ENCODE peak calls at places on chromosomes 2 and 18, in four cellular contexts. One of them, this sample, is unnamed.

GRCh38 chr2:25372405-25373268 is 30.9 kb upstream of the DNMT3A start:
- DNase-seq in endodermal cell: peak; percentile 48
- DNase-seq in gastrocnemius medialis: no peak
- DNase-seq in left lung: no peak
- DNase-seq in this sample: no peak

GRCh38 chr2:228763600-228763999 is 507.5 kb downstream of the PID1 start:
- DNase-seq in gastrocnemius medialis: no peak
- DNase-seq in left lung: no peak
- DNase-seq in endodermal cell: peak; percentile 59
- DNase-seq in this sample: no peak

GRCh38 chr2:233400961-233401360 is 46.7 kb downstream of the DGKD start:
- DNase-seq in endodermal cell: no peak
- DNase-seq in left lung: no peak
- DNase-seq in gastrocnemius medialis: no peak
- DNase-seq in this sample: no peak

GRCh38 chr2:196555726-196556125 is 83.8 kb upstream of the CCDC150 start:
- DNase-seq in endodermal cell: no peak
- DNase-seq in gastrocnemius medialis: no peak
- DNase-seq in left lung: no peak
- DNase-seq in this sample: no peak

GRCh38 chr2:166148811-166149400 is 21.1 kb upstream of the SCN1A start:
- DNase-seq in left lung: no peak
- DNase-seq in endodermal cell: no peak
- DNase-seq in gastrocnemius medialis: no peak
- DNase-seq in this sample: no peak

GRCh38 chr2:8491296-8492048 is 190.4 kb upstream of the ID2 start:
- DNase-seq in gastrocnemius medialis: no peak
- DNase-seq in left lung: no peak
- DNase-seq in endodermal cell: no peak
- DNase-seq in this sample: no peak

GRCh38 chr18:44238911-44239310 is 441.8 kb upstream of the SETBP1 start:
- DNase-seq in endodermal cell: no peak
- DNase-seq in left lung: no peak
- DNase-seq in gastrocnemius medialis: no peak
- DNase-seq in this sample: no peak

GRCh38 chr2:222869252-222869560 is 8.4 kb downstream of the ACSL3 start:
- DNase-seq in left lung: no peak
- DNase-seq in gastrocnemius medialis: no peak
- DNase-seq in endodermal cell: no peak
- DNase-seq in this sample: no peak

GRCh38 chr2:162072976-162073775 is 839 bp downstream of the DPP4 start:
- DNase-seq in gastrocnemius medialis: no peak
- DNase-seq in endodermal cell: peak; percentile 77
- DNase-seq in left lung: no peak
- DNase-seq in this sample: peak; percentile 13

GRCh38 chr2:171602352-171602751 is 80.1 kb downstream of the CYBRD1 start:
- DNase-seq in gastrocnemius medialis: no peak
- DNase-seq in left lung: no peak
- DNase-seq in endodermal cell: peak; percentile 45
- DNase-seq in this sample: no peak

GRCh38 chr18:63237486-63237885 is 82.1 kb downstream of the BCL2 start:
- DNase-seq in gastrocnemius medialis: no peak
- DNase-seq in endodermal cell: no peak
- DNase-seq in left lung: no peak
- DNase-seq in this sample: no peak

GRCh38 chr18:6605115-6605869 is 124.2 kb upstream of the ARHGAP28 start:
- DNase-seq in gastrocnemius medialis: peak; percentile 19
- DNase-seq in left lung: no peak
- DNase-seq in endodermal cell: no peak
- DNase-seq in this sample: no peak

GRCh38 chr2:38215993-38216392 is 140.0 kb upstream of the CYP1B1 start:
- DNase-seq in endodermal cell: no peak
- DNase-seq in gastrocnemius medialis: no peak
- DNase-seq in left lung: no peak
- DNase-seq in this sample: no peak

GRCh38 chr2:152445791-152446201 is 110.8 kb downstream of the FMNL2 start:
- DNase-seq in left lung: no peak
- DNase-seq in endodermal cell: no peak
- DNase-seq in gastrocnemius medialis: no peak
- DNase-seq in this sample: no peak

GRCh38 chr18:79583426-79583825 is 96.2 kb upstream of the CTDP1 start:
- DNase-seq in gastrocnemius medialis: no peak
- DNase-seq in endodermal cell: peak; percentile 37
- DNase-seq in left lung: peak; percentile 44
- DNase-seq in this sample: no peak

GRCh38 chr2:96815326-96816126 is 542 bp upstream of the CNNM3 start:
- DNase-seq in left lung: no peak
- DNase-seq in gastrocnemius medialis: no peak
- DNase-seq in endodermal cell: peak; percentile 63
- DNase-seq in this sample: peak; percentile 12

GRCh38 chr2:119947535-119947934 is 65.3 kb upstream of the EPB41L5 start:
- DNase-seq in endodermal cell: no peak
- DNase-seq in left lung: no peak
- DNase-seq in gastrocnemius medialis: no peak
- DNase-seq in this sample: no peak

DNA sequence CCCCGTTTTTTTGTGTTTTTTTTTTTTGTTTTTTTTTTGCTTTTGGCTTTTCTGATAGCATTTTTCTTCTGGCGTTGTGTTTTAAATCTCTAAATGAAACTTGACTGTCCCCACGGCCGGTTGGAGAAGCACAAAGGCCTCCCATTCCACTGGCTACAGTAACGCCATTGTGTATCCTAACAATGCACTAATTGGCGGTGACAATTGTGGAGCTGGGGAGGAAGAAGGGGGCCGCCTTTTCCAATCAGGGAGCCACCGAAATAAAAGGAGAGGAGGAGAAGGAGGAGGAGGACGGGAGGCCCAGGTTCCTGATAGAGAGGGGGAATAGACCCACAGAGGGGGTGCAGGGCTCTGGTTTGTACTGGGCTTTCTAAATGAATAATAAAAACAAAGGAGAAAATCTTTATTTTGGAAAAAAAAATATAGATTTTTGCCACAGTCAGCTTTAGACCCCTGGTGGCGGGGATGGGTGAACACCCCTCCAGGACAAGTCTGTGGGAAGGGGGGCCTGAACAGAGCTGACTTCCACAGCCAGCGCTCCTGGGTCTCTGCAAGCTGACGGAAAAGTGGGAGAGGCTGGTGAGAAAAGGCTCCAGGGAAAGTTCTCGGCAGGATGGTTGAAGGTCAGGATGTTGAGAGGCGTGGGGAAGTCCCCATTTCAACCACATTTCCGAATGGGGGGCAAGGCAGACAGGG is 43.7 kb upstream of the FZD5 start:
- DNase-seq in gastrocnemius medialis: no peak
- DNase-seq in left lung: no peak
- DNase-seq in endodermal cell: peak; percentile 79
- DNase-seq in this sample: no peak
- TF ChIP-seq CTCF in gastrocnemius medialis: no peak
- TF ChIP-seq CTCF in left lung: no peak
- TF ChIP-seq CTCF in endodermal cell: peak; percentile 62
- TF ChIP-seq CTCF in this sample: no peak

GRCh38 chr2:11482473-11483031 is 16.6 kb upstream of the E2F6 start:
- DNase-seq in gastrocnemius medialis: no peak
- DNase-seq in left lung: peak; percentile 62
- DNase-seq in endodermal cell: peak; percentile 94
- DNase-seq in this sample: no peak
- TF ChIP-seq CTCF in gastrocnemius medialis: no peak
- TF ChIP-seq CTCF in left lung: no peak
- TF ChIP-seq CTCF in endodermal cell: peak; percentile 58
- TF ChIP-seq CTCF in this sample: no peak

GRCh38 chr2:151261977-151262291 is 271 bp upstream of the RBM43 start:
- DNase-seq in gastrocnemius medialis: no peak
- DNase-seq in left lung: no peak
- DNase-seq in endodermal cell: no peak
- DNase-seq in this sample: no peak

GRCh38 chr2:151264157-151264835 is 2.6 kb upstream of the RBM43 start:
- DNase-seq in gastrocnemius medialis: no peak
- DNase-seq in left lung: no peak
- DNase-seq in endodermal cell: no peak
- DNase-seq in this sample: no peak

GRCh38 chr2:151260492-151261239 is 997 bp downstream of the RBM43 start:
- DNase-seq in gastrocnemius medialis: no peak
- DNase-seq in left lung: no peak
- DNase-seq in endodermal cell: no peak
- DNase-seq in this sample: no peak

GRCh38 chr2:151262629-151263028 is 966 bp upstream of the RBM43 start:
- DNase-seq in gastrocnemius medialis: no peak
- DNase-seq in left lung: peak; percentile 55
- DNase-seq in endodermal cell: peak; percentile 49
- DNase-seq in this sample: no peak

GRCh38 chr2:151261240-151261976 is at the start of gene RBM43:
- DNase-seq in endodermal cell: peak; percentile 89
- DNase-seq in gastrocnemius medialis: peak; percentile 77
- DNase-seq in left lung: peak; percentile 94
- DNase-seq in this sample: peak; percentile 79
- TF ChIP-seq CTCF in endodermal cell: no peak
- TF ChIP-seq CTCF in gastrocnemius medialis: no peak
- TF ChIP-seq CTCF in left lung: no peak
- TF ChIP-seq CTCF in this sample: no peak

DNA sequence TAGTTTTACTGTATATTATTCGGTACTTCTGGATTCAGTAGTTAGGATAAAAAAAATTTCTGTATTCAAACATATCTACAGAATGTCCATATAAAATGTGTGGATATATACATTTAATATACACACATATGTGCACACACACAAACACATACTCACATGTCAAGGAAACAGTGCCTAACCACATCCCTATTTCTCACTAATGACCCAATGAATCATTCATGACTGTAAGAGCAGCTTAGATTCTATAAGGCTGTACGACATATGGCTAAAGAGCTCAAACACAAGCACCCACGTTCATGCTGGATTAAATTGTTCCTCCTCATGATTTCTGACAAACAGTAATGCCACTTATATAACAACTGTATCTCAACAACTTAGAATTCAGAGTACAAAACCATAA is 457.3 kb downstream of the ADCYAP1 start:
- DNase-seq in left lung: no peak
- DNase-seq in endodermal cell: no peak
- DNase-seq in gastrocnemius medialis: no peak
- DNase-seq in this sample: no peak
- TF ChIP-seq CTCF in left lung: no peak
- TF ChIP-seq CTCF in endodermal cell: no peak
- TF ChIP-seq CTCF in gastrocnemius medialis: no peak
- TF ChIP-seq CTCF in this sample: no peak

DNA sequence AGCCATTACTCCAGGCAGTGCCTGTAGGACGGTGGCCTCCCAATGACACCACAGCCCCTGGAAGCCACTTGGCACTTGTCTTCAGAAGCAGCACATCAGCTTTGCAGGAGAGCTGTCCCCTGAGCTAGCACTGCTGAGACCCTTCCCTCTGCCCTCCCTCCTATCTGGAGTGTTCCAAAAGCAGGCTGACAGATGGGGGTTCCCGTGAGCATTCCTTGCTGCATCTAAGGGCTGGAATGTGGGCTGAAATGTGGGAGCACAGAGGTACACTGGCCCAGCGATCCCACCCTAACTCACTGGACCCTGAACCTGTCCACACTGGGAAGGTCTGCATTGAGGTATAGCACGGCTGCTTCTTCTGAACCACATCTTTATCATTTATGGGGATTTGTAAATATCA is 230.1 kb downstream of the ANAPC1 start:
- DNase-seq in gastrocnemius medialis: no peak
- DNase-seq in endodermal cell: no peak
- DNase-seq in left lung: no peak
- DNase-seq in this sample: no peak
- TF ChIP-seq CTCF in gastrocnemius medialis: no peak
- TF ChIP-seq CTCF in endodermal cell: no peak
- TF ChIP-seq CTCF in left lung: no peak
- TF ChIP-seq CTCF in this sample: no peak

DNA sequence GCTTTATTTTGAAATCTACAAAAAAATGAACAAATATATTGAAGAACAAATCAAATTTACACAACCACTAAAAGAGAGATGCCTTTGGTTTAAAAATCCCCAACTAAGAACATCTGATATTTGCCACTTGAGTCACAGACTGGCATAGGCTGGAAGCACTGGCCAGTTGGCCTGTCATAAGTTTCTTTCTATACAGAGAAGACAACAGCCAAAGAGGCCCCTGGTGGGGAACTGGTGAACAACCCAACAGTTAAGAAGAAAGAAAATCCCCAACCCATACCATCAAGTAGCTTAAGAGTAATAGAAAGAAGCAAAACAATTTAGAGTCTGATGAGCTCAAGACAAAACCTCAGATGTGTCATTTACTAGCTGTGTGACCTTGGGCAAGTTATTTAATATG is 45.5 kb downstream of the OSR1 start:
- DNase-seq in endodermal cell: peak; percentile 67
- DNase-seq in left lung: no peak
- DNase-seq in gastrocnemius medialis: no peak
- DNase-seq in this sample: peak; percentile 23
- TF ChIP-seq CTCF in endodermal cell: peak; percentile 71
- TF ChIP-seq CTCF in left lung: no peak
- TF ChIP-seq CTCF in gastrocnemius medialis: no peak
- TF ChIP-seq CTCF in this sample: no peak

This sample was measured in Calu3.